ENCODE peak calls at places on chromosomes 7 and 10, in five cellular contexts. L is right lobe of liver, H is tibial artery, M is PC-9, A is hepatocyte. S is an unnamed sample. For H3K4me1, the result is how much of the 10 kb centered on the place peaks cover.

GRCh38 chr10:27513451-27514191 is 9.5 kb downstream of the RAB18 start:
- DNase-seq in L (no peak), H (no peak), M (no peak), A (no peak), S (no peak)

GRCh38 chr10:124300224-124300623 is 118.5 kb downstream of the OAT start:
- DNase-seq in L (peak), H (peak), M (no peak), A (no peak), S (peak)

GRCh38 chr7:42012786-42013360 is 224.1 kb downstream of the GLI3 start:
- DNase-seq in L (no peak), H (no peak), M (no peak), A (no peak), S (no peak)

GRCh38 chr7:140053812-140054539 is 8.8 kb downstream of the PARP12 start:
- DNase-seq in L (no peak), H (no peak), M (no peak), A (no peak), S (no peak)

GRCh38 chr7:38574121-38574520 is 57.1 kb downstream of the AMPH start:
- DNase-seq in L (no peak), H (no peak), M (no peak), A (no peak), S (no peak)

GRCh38 chr10:114304566-114305421 is 65.7 kb downstream of the VWA2 start:
- DNase-seq in L (no peak), H (peak), M (no peak), A (peak), S (peak)

GRCh38 chr7:45890902-45891461 is 2.7 kb downstream of the IGFBP1 start:
- DNase-seq in L (no peak), H (no peak), M (no peak), A (peak), S (peak)

GRCh38 chr10:52755297-52756062 is 17.1 kb downstream of the MBL2 start:
- DNase-seq in L (no peak), H (no peak), M (no peak), A (peak), S (peak)

GRCh38 chr10:36647540-36647939 is 477.9 kb upstream of the ANKRD30A start:
- DNase-seq in L (no peak), H (no peak), M (no peak), A (no peak), S (no peak)

GRCh38 chr10:77636286-77636966 is 1.2 kb downstream of the KCNMA1 start:
- DNase-seq in L (peak), H (peak), M (no peak), A (no peak), S (no peak)

GRCh38 chr10:14536269-14536903 is 205.7 kb upstream of the FRMD4A start:
- DNase-seq in L (no peak), H (peak), M (no peak), A (no peak), S (no peak)

GRCh38 chr10:71842856-71843530 is 8.1 kb downstream of the PSAP start:
- DNase-seq in L (no peak), H (no peak), M (no peak), A (no peak), S (no peak)

GRCh38 chr10:61160253-61160652 is 216.3 kb upstream of the RHOBTB1 start:
- DNase-seq in L (no peak), H (no peak), M (no peak), A (no peak), S (no peak)

GRCh38 chr7:2959343-2959680 is 84.4 kb downstream of the CARD11 start:
- DNase-seq in L (no peak), H (peak), M (no peak), A (no peak), S (no peak)

DNA sequence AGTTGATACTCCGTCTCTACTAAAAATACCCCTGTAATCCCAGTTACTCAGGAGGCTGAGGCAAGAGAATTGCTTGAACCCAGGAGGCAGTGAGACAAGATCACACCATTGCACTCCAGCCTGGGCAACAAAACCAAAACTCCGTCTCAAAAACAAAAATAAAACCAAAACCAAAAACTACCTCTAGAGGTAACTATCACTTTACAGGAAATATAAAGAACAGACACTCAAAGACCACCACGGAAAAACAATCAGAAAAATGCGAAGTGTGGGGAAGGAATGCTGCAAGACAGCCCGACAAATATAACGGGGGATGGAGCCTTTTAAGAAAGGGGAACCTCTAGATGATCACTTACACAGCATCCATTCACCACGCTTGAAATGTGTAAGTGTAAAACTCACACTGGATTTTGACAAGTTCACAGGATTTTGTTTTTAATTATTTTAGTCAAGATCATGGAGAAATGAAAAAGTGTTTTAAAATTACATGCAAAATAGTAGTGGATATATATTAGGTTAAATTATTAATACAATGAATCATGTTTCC is 4.2 kb downstream of the HNRNPF start:
- DNase-seq in L (no peak), H (no peak), M (no peak), A (no peak), S (no peak)
- H3K4me3 ChIP-seq in L (no peak), H (no peak), M (peak), A (no peak), S (no peak)

GRCh38 chr7:24715661-24716479 is 41.4 kb downstream of the GSDME start:
- DNase-seq in L (no peak), H (no peak), M (no peak), A (peak), S (no peak)
- TF ChIP-seq CTCF in L (no peak), H (no peak), M (peak), A (peak), S (peak)

DNA sequence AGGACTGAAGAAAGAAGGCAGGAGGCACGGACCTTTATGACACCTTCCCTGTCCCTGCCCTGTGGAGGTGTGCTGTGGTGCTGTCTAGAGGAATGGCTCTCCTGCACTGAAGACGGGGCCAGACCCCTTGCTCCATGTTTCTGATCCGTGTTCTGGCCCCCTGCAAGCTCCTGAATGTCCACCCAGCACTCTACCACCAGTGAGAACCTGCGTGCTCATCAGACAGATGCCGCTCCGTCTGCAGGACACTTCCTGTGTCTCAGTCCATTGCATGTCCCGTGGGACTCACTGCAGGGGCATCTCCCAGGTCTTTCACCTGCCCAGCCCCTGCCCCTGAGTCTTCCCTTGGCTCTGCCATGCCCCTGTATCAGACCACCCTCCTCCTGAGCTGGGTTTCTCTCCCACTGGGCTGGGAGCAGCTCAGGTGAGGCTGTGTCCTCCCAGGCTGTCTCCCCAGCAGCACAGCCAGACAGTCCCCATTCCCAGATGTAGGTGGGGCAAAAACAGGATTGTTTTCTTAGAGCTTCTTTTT is 278.3 kb upstream of the ZNF32 start:
- DNase-seq in L (peak), H (no peak), M (no peak), A (no peak), S (no peak)
- H3K4me1 ChIP-seq in L (under half), H (under half), M (under half), A (under half), S (under half)

GRCh38 chr10:3094565-3095168 is 27.3 kb downstream of the PFKP start:
- DNase-seq in L (no peak), H (no peak), M (no peak), A (no peak), S (peak)
- H3K4me3 ChIP-seq in L (no peak), H (peak), M (peak), A (no peak), S (peak)

DNA sequence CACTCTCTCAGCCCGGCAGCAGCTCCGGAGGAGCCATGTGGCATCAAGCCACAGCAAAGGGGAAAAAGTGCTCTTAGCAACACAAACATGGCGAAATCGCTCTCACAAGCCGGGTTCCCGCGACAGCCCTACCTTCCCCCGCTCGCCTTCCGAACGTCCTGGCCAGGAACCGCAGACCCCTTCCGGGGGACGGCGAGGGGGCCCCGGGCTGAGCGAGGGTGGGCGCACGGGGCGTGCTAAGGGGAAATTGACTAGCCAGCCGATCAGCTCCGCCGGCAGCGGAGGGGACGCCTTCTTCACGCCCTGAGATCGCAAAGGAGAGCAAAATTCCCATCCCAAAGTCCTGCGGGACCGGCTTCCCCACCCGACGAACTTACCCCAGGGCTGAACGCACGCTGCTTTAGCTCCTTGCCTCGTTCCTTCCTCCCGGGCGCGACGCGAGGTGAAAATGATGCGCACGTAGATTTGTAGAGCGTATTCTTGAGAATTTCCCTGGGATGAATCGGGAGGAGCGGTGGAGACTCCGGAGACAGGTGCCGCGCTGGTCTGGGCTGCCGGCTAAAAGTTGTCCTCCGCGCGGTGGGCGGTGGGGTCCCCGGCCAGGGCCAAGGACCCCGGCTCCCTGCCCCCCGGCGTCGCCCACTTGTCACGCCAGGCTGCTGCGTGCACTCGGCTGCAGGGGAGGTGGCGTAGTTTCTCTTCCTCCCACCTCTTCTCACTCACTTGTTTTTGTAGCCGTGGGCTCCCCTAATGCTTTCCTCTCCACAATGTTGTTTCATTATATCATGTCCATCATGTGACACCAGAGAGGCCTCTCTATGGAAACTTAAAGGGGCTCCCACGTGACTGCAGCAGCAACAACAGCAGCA is 220.1 kb upstream of the MKLN1 start:
- DNase-seq in L (peak), H (peak), M (peak), A (peak), S (peak)
- TF ChIP-seq CTCF in L (no peak), H (peak), M (no peak), A (no peak), S (no peak)